ENCODE peak calls at places on chromosome 20, in four cellular contexts. G, A, V and T are unnamed samples. For H3K4me1, the result is how much of the 10 kb centered on the place peaks cover.

GRCh38 chr20:2131366-2131765 is 29.7 kb downstream of the STK35 start:
- DNase-seq in V (no peak), A (peak), G (no peak), T (peak)

GRCh38 chr20:20621191-20621590 is 91.3 kb downstream of the RALGAPA2 start:
- DNase-seq in A (no peak), G (no peak), V (no peak), T (no peak)

GRCh38 chr20:48262396-48262795 is 477.1 kb upstream of the SULF2 start:
- DNase-seq in A (no peak), G (no peak), V (no peak), T (no peak)

GRCh38 chr20:45070932-45071632 is 29.8 kb downstream of the KCNS1 start:
- DNase-seq in A (no peak), G (no peak), V (no peak), T (peak)

GRCh38 chr20:35292504-35293285 is 470 bp upstream of the FAM83C start:
- DNase-seq in V (no peak), G (no peak), A (no peak), T (no peak)

GRCh38 chr20:6908673-6909072 is 141.2 kb downstream of the BMP2 start:
- DNase-seq in V (no peak), G (peak), A (no peak), T (no peak)

GRCh38 chr20:48932375-48932941 is 10.9 kb downstream of the ARFGEF2 start:
- DNase-seq in V (no peak), A (no peak), G (no peak), T (peak)

GRCh38 chr20:25739615-25740320 is 43.1 kb upstream of the ZNF337 start:
- DNase-seq in A (no peak), G (no peak), V (no peak), T (no peak)

GRCh38 chr20:22998476-22998875 is 36.6 kb upstream of the SSTR4 start:
- DNase-seq in V (no peak), A (no peak), G (no peak), T (no peak)

GRCh38 chr20:10077081-10077471 is 42.3 kb downstream of the ANKEF1 start:
- DNase-seq in G (peak), V (peak), A (no peak), T (no peak)

GRCh38 chr20:31720486-31721407 is 1.9 kb downstream of the BCL2L1 start:
- DNase-seq in A (no peak), V (peak), G (no peak), T (no peak)

GRCh38 chr20:41050361-41051019 is 21.9 kb downstream of the TOP1 start:
- DNase-seq in G (no peak), A (no peak), V (no peak), T (peak)

GRCh38 chr20:62243106-62243505 is 4.8 kb downstream of the OSBPL2 start:
- DNase-seq in V (no peak), G (no peak), A (no peak), T (no peak)
- H3K4me1 ChIP-seq in V (under half), G (under half), A (under half), T (under half)

DNA sequence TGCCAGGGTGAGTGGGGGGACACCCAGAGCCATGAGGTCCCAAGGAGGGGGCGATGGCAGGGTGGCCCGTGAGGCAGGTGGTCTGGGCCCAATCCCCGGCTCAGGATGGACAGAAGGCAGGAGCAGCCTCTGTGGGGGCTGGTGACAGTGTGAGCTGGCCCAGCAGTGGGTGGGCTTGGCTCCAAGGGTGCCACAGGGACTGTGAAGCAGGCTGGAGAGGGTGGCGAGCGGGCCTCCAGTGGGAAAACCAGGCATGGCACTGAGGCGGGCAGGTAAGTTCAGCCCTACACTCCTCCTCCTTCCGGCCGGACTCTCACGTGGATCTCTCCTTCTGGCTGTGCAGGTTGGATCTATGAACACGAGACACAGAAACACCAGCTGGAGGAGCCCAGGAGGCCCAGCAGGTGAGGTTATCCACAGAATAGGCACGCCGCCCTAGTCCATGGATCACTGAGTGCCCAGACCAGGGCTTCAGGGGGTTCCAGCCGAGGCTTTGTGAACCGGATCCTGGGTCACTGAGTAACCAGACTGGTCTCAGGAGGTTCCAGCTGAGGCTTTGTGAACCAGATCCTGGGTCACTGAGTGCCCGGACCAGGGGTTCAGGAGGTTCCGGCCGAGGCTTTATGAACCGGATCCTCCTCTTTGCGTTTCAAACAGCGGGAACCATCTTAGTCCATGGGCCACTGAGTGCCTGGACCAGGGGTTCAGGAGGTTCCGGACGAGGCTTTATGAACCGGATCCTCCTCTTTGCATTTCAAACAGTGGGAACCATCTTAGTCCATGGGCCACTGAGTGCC is 76.4 kb upstream of the BHLHE23 start:
- DNase-seq in G (no peak), A (no peak), V (no peak), T (no peak)
- H3K4me1 ChIP-seq in G (under half), A (under half), V (under half), T (under half)

DNA sequence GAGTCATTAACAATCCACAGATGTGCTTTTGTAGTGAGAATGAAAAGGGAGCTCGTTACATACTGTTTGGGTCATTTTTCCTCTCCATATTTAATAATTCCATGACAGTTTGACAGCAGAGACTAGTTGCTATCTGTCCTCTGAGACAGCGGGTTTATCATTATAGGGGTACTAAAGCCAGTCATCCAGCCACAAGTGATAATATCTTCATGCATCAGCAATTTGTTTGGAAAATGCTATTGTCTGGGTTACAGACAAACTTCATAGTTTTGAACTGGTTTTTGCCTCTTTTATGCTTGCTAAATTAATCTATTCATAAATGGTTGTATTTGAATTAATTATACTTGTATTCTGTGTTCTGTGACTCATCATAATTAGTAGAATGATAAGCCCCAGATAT is 350.6 kb upstream of the FLRT3 start:
- DNase-seq in V (no peak), A (no peak), G (no peak), T (no peak)
- H3K4me1 ChIP-seq in V (under half), A (under half), G (under half), T (under half)

DNA sequence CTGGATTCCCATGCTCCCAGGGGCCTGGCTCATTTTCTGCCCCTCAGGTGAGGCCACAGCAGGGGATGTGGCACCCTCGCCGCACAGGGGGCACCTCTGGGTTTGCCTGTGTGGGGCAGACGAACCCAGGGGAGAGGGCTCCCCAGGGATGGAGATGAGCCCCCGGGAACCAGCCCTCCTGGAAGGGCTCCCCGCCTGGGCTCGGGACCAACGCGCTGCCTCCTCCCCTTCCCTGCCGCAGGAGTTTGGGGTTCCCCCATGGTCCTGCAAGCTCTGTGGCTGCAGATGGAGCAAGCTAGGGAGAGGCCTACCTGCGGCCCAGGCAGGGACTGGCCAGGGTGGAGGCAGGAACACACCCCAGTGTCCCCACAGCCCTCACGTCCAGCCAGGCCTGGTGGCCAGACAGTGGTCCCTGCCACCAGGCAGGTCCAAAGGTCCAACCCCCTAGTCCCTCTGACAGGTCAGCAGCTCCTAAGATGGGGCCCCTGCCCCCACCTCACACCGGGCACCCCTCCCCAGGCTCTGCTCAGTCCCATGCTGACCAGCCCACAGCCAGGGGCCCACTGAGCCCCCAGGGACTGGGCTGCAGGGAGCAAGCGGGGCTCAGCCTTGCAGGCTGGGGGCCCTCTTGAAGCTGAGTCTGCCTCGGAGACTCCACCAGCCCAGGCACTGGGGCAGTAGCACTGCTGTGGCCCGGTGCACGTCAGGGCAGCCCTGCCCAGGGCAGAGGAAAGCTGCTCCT is 13.7 kb downstream of the LAMA5 start:
- DNase-seq in G (no peak), V (no peak), A (no peak), T (no peak)
- H3K4me1 ChIP-seq in G (under half), V (under half), A (half or more), T (half or more)

GRCh38 chr20:17583126-17583525 is 13.3 kb downstream of the DSTN start:
- DNase-seq in V (no peak), A (no peak), G (no peak), T (no peak)
- H3K4me1 ChIP-seq in V (under half), A (under half), G (under half), T (under half)